ENCODE peak calls at places on chromosomes 7 and 10, in nine cellular contexts. F is activated CD4-positive, alpha-beta T cell treated with anti-CD3 and anti-CD28 coated beads, Interleukin-2, amount 10 ng/mL, durations not matched to agents 24 days and 14 days; Q is M059J; M is central memory CD4-positive, alpha-beta T cell; G is COR-L47; K is ascending aorta; P is HuH-7.5; Y is spleen; B is neural progenitor cell. L is an unnamed sample.

GRCh38 chr10:49750546-49750945 is 11.6 kb downstream of the OGDHL start:
- DNase-seq in F (no peak), Q (no peak), M (no peak), G (no peak), K (no peak), P (no peak), Y (peak), B (no peak), L (no peak)

GRCh38 chr10:114163062-114163861 is 10.7 kb downstream of the CCDC186 start:
- DNase-seq in F (no peak), Q (peak), M (no peak), G (no peak), K (no peak), P (no peak), Y (no peak), B (no peak), L (no peak)

GRCh38 chr10:82294874-82295378 is 419.9 kb downstream of the NRG3 start:
- DNase-seq in F (no peak), Q (no peak), M (no peak), G (no peak), K (no peak), P (no peak), Y (no peak), B (no peak), L (no peak)

GRCh38 chr7:42175834-42176745 is 60.9 kb downstream of the GLI3 start:
- DNase-seq in F (no peak), Q (peak), M (no peak), G (no peak), K (no peak), P (no peak), Y (no peak), B (no peak), L (no peak)

GRCh38 chr7:149496642-149497391 is 792 bp downstream of the ZNF746 start:
- DNase-seq in F (peak), Q (peak), M (peak), G (peak), K (no peak), P (peak), Y (peak), B (peak), L (peak)

GRCh38 chr7:134619627-134620331 is 26.9 kb upstream of the BPGM start:
- DNase-seq in F (no peak), Q (peak), M (no peak), G (no peak), K (no peak), P (no peak), Y (no peak), B (no peak), L (no peak)

GRCh38 chr7:22566176-22566575 is 66.2 kb upstream of the STEAP1B start:
- DNase-seq in F (no peak), Q (peak), M (no peak), G (no peak), K (no peak), P (no peak), Y (no peak), B (no peak), L (no peak)

GRCh38 chr10:5551531-5552375 is 27.0 kb downstream of the CALML3 start:
- DNase-seq in F (peak), Q (peak), M (no peak), G (no peak), K (peak), P (no peak), Y (peak), B (no peak), L (peak)

GRCh38 chr10:101536800-101537199 is 51.3 kb downstream of the POLL start:
- DNase-seq in F (no peak), Q (peak), M (peak), G (no peak), K (no peak), P (no peak), Y (no peak), B (peak), L (no peak)

GRCh38 chr7:72281325-72281724 is 130.8 kb downstream of the CALN1 start:
- DNase-seq in F (no peak), Q (no peak), M (no peak), G (no peak), K (no peak), P (no peak), Y (no peak), B (no peak), L (no peak)

GRCh38 chr7:125098377-125098970 is 168.8 kb upstream of the POT1 start:
- DNase-seq in F (no peak), Q (no peak), M (no peak), G (no peak), K (no peak), P (no peak), Y (no peak), B (no peak), L (no peak)

GRCh38 chr10:6231730-6232129 is 29.0 kb downstream of the PFKFB3 start:
- DNase-seq in F (no peak), Q (no peak), M (no peak), G (no peak), K (no peak), P (no peak), Y (no peak), B (no peak), L (no peak)

GRCh38 chr10:106439366-106439765 is 725.1 kb downstream of the SORCS1 start:
- DNase-seq in F (no peak), Q (no peak), M (no peak), G (no peak), K (no peak), P (no peak), Y (no peak), B (no peak), L (no peak)

GRCh38 chr7:20064181-20064970 is 152.8 kb downstream of the MACC1 start:
- DNase-seq in F (no peak), Q (peak), M (no peak), G (no peak), K (no peak), P (no peak), Y (no peak), B (peak), L (no peak)

GRCh38 chr10:8361510-8361844 is 307.0 kb downstream of the GATA3 start:
- DNase-seq in F (no peak), Q (peak), M (no peak), G (no peak), K (no peak), P (no peak), Y (no peak), B (no peak), L (no peak)

GRCh38 chr7:43834463-43835251 is 34.7 kb downstream of the MRPS24 start:
- DNase-seq in F (peak), Q (peak), M (peak), G (no peak), K (no peak), P (no peak), Y (no peak), B (no peak), L (peak)

GRCh38 chr10:89206402-89207180 is 526 bp downstream of the CH25H start:
- DNase-seq in F (peak), Q (peak), M (peak), G (peak), K (no peak), P (no peak), Y (peak), B (no peak), L (no peak)

GRCh38 chr7:131603932-131604331 is 47.5 kb upstream of the PODXL start:
- DNase-seq in F (no peak), Q (peak), M (no peak), G (no peak), K (no peak), P (no peak), Y (no peak), B (no peak), L (no peak)

L was measured in activated T-helper 9 cell treated with anti-CD3 and anti-CD28 coated beads, Interleukin-2, amount 50 U/mL, for 16 hours.